ENCODE peak calls at places on chromosomes 4 and X, in eight cellular contexts. One of them, this sample, is unnamed.

GRCh38 chr4:125105561-125105960 is 209.2 kb upstream of the FAT4 start:
- DNase-seq in HFF-Myc: no peak
- DNase-seq in right lobe of liver: no peak
- DNase-seq in cardiac muscle cell: peak
- DNase-seq in fibroblast of mammary gland: peak
- DNase-seq in BJ: no peak
- DNase-seq in thoracic aorta: no peak
- DNase-seq in hepatocyte: no peak
- DNase-seq in this sample: no peak

GRCh38 chr4:91116861-91117260 is 989.7 kb downstream of the CCSER1 start:
- DNase-seq in BJ: no peak
- DNase-seq in hepatocyte: peak
- DNase-seq in fibroblast of mammary gland: peak
- DNase-seq in right lobe of liver: no peak
- DNase-seq in cardiac muscle cell: peak
- DNase-seq in HFF-Myc: no peak
- DNase-seq in thoracic aorta: no peak
- DNase-seq in this sample: no peak

GRCh38 chr4:45347056-45347455 is 620.7 kb upstream of the GNPDA2 start:
- DNase-seq in hepatocyte: no peak
- DNase-seq in cardiac muscle cell: no peak
- DNase-seq in HFF-Myc: no peak
- DNase-seq in BJ: no peak
- DNase-seq in thoracic aorta: no peak
- DNase-seq in fibroblast of mammary gland: no peak
- DNase-seq in right lobe of liver: no peak
- DNase-seq in this sample: no peak

GRCh38 chr4:47031011-47031678 is at the start of gene GABRB1:
- DNase-seq in fibroblast of mammary gland: peak
- DNase-seq in right lobe of liver: peak
- DNase-seq in cardiac muscle cell: peak
- DNase-seq in thoracic aorta: no peak
- DNase-seq in HFF-Myc: no peak
- DNase-seq in BJ: no peak
- DNase-seq in hepatocyte: peak
- DNase-seq in this sample: peak

GRCh38 chr4:104677122-104677521 is 182.4 kb upstream of the CXXC4 start:
- DNase-seq in fibroblast of mammary gland: no peak
- DNase-seq in hepatocyte: peak
- DNase-seq in cardiac muscle cell: no peak
- DNase-seq in BJ: no peak
- DNase-seq in right lobe of liver: no peak
- DNase-seq in thoracic aorta: no peak
- DNase-seq in HFF-Myc: no peak
- DNase-seq in this sample: peak

GRCh38 chr4:137934921-137935320 is 307.2 kb downstream of the SLC7A11 start:
- DNase-seq in HFF-Myc: no peak
- DNase-seq in cardiac muscle cell: no peak
- DNase-seq in thoracic aorta: no peak
- DNase-seq in right lobe of liver: no peak
- DNase-seq in hepatocyte: no peak
- DNase-seq in BJ: no peak
- DNase-seq in fibroblast of mammary gland: no peak
- DNase-seq in this sample: no peak

GRCh38 chr4:35520059-35520458 is 724.3 kb downstream of the ARAP2 start:
- DNase-seq in cardiac muscle cell: no peak
- DNase-seq in right lobe of liver: no peak
- DNase-seq in thoracic aorta: no peak
- DNase-seq in fibroblast of mammary gland: no peak
- DNase-seq in BJ: no peak
- DNase-seq in hepatocyte: peak
- DNase-seq in HFF-Myc: no peak
- DNase-seq in this sample: no peak

GRCh38 chr4:109294468-109295020 is 7.9 kb downstream of the COL25A1 start:
- DNase-seq in BJ: no peak
- DNase-seq in fibroblast of mammary gland: peak
- DNase-seq in hepatocyte: no peak
- DNase-seq in right lobe of liver: no peak
- DNase-seq in HFF-Myc: no peak
- DNase-seq in thoracic aorta: no peak
- DNase-seq in cardiac muscle cell: no peak
- DNase-seq in this sample: no peak

GRCh38 chrX:8189096-8189830 is 18.2 kb upstream of the VCX2 start:
- DNase-seq in right lobe of liver: no peak
- DNase-seq in fibroblast of mammary gland: no peak
- DNase-seq in hepatocyte: no peak
- DNase-seq in cardiac muscle cell: no peak
- DNase-seq in HFF-Myc: no peak
- DNase-seq in BJ: no peak
- DNase-seq in thoracic aorta: no peak
- DNase-seq in this sample: no peak

GRCh38 chr4:10299601-10300000 is 157.6 kb downstream of the ZNF518B start:
- DNase-seq in BJ: peak
- DNase-seq in HFF-Myc: no peak
- DNase-seq in thoracic aorta: no peak
- DNase-seq in cardiac muscle cell: no peak
- DNase-seq in fibroblast of mammary gland: no peak
- DNase-seq in hepatocyte: no peak
- DNase-seq in right lobe of liver: no peak
- DNase-seq in this sample: no peak

GRCh38 chr4:95599777-95600436 is 51.1 kb upstream of the UNC5C start:
- DNase-seq in right lobe of liver: no peak
- DNase-seq in BJ: no peak
- DNase-seq in fibroblast of mammary gland: no peak
- DNase-seq in cardiac muscle cell: peak
- DNase-seq in thoracic aorta: no peak
- DNase-seq in hepatocyte: no peak
- DNase-seq in HFF-Myc: no peak
- DNase-seq in this sample: no peak

GRCh38 chr4:4320951-4321714 is 31.1 kb downstream of the ZBTB49 start:
- DNase-seq in right lobe of liver: no peak
- DNase-seq in fibroblast of mammary gland: peak
- DNase-seq in cardiac muscle cell: no peak
- DNase-seq in HFF-Myc: no peak
- DNase-seq in hepatocyte: no peak
- DNase-seq in thoracic aorta: no peak
- DNase-seq in BJ: no peak
- DNase-seq in this sample: no peak

GRCh38 chrX:48802813-48803261 is 970 bp downstream of the HDAC6 start:
- DNase-seq in thoracic aorta: no peak
- DNase-seq in HFF-Myc: no peak
- DNase-seq in cardiac muscle cell: no peak
- DNase-seq in right lobe of liver: no peak
- DNase-seq in fibroblast of mammary gland: peak
- DNase-seq in hepatocyte: no peak
- DNase-seq in BJ: no peak
- DNase-seq in this sample: no peak

GRCh38 chrX:40523852-40524251 is 56.9 kb upstream of the ATP6AP2 start:
- DNase-seq in thoracic aorta: no peak
- DNase-seq in HFF-Myc: no peak
- DNase-seq in fibroblast of mammary gland: no peak
- DNase-seq in BJ: no peak
- DNase-seq in right lobe of liver: no peak
- DNase-seq in cardiac muscle cell: no peak
- DNase-seq in hepatocyte: no peak
- DNase-seq in this sample: no peak

GRCh38 chr4:99506781-99507180 is 4.0 kb upstream of the C4orf17 start:
- DNase-seq in fibroblast of mammary gland: peak
- DNase-seq in hepatocyte: peak
- DNase-seq in thoracic aorta: no peak
- DNase-seq in cardiac muscle cell: no peak
- DNase-seq in HFF-Myc: no peak
- DNase-seq in right lobe of liver: no peak
- DNase-seq in BJ: no peak
- DNase-seq in this sample: no peak

DNA sequence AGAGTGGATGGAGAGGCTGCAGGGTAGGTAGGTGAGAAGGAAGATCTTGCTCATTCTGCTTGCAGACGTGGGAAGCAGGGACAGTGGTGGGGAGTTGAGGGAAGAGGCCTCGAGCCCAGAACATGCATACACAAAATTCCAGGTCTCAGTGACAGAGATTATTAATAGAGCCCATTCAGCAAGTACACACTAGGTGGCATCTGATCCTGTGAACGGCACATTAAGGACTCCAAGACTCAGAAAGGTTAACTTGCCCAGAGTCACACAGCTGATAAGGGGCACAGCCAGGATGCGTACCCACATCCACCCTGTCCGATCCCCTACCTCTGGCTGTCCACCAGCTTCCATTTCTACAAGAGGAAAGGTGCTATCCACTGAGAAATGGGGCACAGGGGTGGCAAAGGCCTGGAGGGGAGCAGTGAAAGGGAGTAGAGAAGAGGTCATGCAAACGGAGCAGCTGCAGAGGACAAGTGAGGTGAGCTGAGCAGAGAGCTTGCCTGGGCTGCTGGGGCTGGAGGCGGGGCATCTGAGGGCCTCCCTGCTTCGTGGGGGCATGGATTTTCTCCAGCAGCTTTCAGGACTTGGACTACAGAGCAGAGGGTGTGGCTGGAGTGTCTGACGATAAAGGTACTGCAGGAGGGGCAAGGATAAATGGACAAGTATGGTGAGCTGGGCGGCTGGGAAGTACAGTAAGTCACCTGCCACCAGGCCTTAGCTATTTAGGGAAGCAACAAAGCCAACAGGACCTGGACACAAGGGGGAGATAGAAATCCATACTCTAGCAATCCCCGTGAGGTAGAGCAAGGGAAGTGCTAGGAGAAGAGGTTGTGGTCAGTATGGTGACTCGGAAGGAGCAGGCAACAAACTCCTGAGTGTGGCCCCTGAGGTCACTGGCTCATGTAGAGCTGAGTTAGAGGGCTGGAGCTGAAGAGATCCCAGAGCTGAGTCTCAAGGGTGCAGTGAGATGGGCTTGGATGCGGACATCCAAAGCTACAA is 11.2 kb downstream of the IDS start:
- DNase-seq in fibroblast of mammary gland: peak
- DNase-seq in HFF-Myc: no peak
- DNase-seq in BJ: no peak
- DNase-seq in right lobe of liver: no peak
- DNase-seq in thoracic aorta: no peak
- DNase-seq in hepatocyte: no peak
- DNase-seq in cardiac muscle cell: no peak
- DNase-seq in this sample: no peak
- TF ChIP-seq CTCF in fibroblast of mammary gland: peak
- TF ChIP-seq CTCF in HFF-Myc: no peak
- TF ChIP-seq CTCF in BJ: no peak
- TF ChIP-seq CTCF in right lobe of liver: no peak
- TF ChIP-seq CTCF in thoracic aorta: no peak
- TF ChIP-seq CTCF in hepatocyte: no peak
- TF ChIP-seq CTCF in cardiac muscle cell: no peak
- TF ChIP-seq CTCF in this sample: no peak

GRCh38 chrX:70979136-70979762 is 48.4 kb upstream of the SLC7A3 start:
- DNase-seq in BJ: no peak
- DNase-seq in thoracic aorta: no peak
- DNase-seq in hepatocyte: peak
- DNase-seq in right lobe of liver: no peak
- DNase-seq in cardiac muscle cell: peak
- DNase-seq in fibroblast of mammary gland: peak
- DNase-seq in HFF-Myc: peak
- DNase-seq in this sample: no peak
- TF ChIP-seq CTCF in BJ: peak
- TF ChIP-seq CTCF in thoracic aorta: no peak
- TF ChIP-seq CTCF in hepatocyte: peak
- TF ChIP-seq CTCF in right lobe of liver: peak
- TF ChIP-seq CTCF in cardiac muscle cell: peak
- TF ChIP-seq CTCF in fibroblast of mammary gland: peak
- TF ChIP-seq CTCF in HFF-Myc: peak
- TF ChIP-seq CTCF in this sample: no peak

DNA sequence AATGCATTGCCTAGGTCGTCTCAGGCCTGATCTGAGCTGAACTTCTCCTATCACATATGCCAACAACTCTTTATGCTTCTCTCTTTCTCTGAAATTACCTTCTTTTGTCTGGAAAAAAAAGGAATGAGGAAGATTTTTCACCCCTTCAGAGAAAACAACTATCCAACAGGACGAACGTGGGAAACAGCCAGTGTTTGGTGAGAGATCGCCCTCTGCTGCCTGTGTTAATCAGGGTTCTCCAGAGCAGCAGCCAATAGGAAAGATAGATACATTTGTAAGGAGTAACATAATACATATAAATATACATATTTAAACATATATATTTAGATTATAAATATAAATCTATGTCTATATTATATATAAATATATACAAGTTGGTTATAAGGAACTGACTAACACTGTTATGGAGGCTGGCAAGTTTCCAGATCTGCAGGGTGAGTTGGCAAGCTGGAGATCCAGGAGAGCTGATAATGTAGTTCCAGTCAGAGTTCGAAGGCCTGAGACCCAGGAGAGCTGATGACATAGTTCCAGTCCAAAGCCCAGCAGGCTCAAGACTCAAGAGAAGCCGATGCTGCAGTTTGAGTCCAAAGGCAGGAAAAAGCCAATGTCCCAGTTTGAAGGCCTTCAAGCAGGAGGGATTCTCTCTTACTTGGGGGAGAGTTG is 13.3 kb downstream of the CETN2 start:
- DNase-seq in HFF-Myc: no peak
- DNase-seq in fibroblast of mammary gland: peak
- DNase-seq in right lobe of liver: no peak
- DNase-seq in cardiac muscle cell: peak
- DNase-seq in hepatocyte: peak
- DNase-seq in thoracic aorta: no peak
- DNase-seq in BJ: no peak
- DNase-seq in this sample: peak
- TF ChIP-seq CTCF in HFF-Myc: peak
- TF ChIP-seq CTCF in fibroblast of mammary gland: peak
- TF ChIP-seq CTCF in right lobe of liver: peak
- TF ChIP-seq CTCF in cardiac muscle cell: peak
- TF ChIP-seq CTCF in hepatocyte: peak
- TF ChIP-seq CTCF in thoracic aorta: no peak
- TF ChIP-seq CTCF in BJ: peak
- TF ChIP-seq CTCF in this sample: peak

GRCh38 chr4:64617813-64618212 is 208.6 kb upstream of the TECRL start:
- DNase-seq in HFF-Myc: no peak
- DNase-seq in cardiac muscle cell: no peak
- DNase-seq in thoracic aorta: no peak
- DNase-seq in fibroblast of mammary gland: peak
- DNase-seq in right lobe of liver: no peak
- DNase-seq in BJ: no peak
- DNase-seq in hepatocyte: no peak
- DNase-seq in this sample: no peak
- TF ChIP-seq CTCF in HFF-Myc: no peak
- TF ChIP-seq CTCF in cardiac muscle cell: no peak
- TF ChIP-seq CTCF in thoracic aorta: no peak
- TF ChIP-seq CTCF in fibroblast of mammary gland: no peak
- TF ChIP-seq CTCF in right lobe of liver: no peak
- TF ChIP-seq CTCF in BJ: no peak
- TF ChIP-seq CTCF in hepatocyte: peak
- TF ChIP-seq CTCF in this sample: no peak

DNA sequence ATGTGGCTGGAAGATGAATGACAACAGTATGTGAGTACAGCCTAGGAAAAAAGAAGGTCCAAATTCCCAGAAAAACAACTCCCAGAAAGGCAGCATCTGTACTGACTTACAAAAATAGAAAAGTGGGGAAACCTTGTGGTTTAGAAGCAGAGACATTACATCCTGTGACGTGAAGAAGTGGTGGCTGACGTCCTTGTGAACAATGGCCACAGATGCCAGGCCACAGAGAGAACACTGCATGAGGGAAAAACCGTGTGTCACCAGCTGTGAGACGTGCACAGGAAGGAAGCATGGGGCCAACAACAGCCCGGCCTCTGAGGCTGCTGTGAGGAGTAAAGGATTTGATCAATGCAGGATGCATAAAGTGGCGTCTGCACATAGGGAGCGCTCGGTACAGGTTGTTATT is 81.2 kb downstream of the SPRY1 start:
- DNase-seq in HFF-Myc: no peak
- DNase-seq in right lobe of liver: no peak
- DNase-seq in cardiac muscle cell: peak
- DNase-seq in thoracic aorta: no peak
- DNase-seq in hepatocyte: no peak
- DNase-seq in BJ: no peak
- DNase-seq in fibroblast of mammary gland: peak
- DNase-seq in this sample: no peak
- TF ChIP-seq CTCF in HFF-Myc: no peak
- TF ChIP-seq CTCF in right lobe of liver: no peak
- TF ChIP-seq CTCF in cardiac muscle cell: no peak
- TF ChIP-seq CTCF in thoracic aorta: no peak
- TF ChIP-seq CTCF in hepatocyte: no peak
- TF ChIP-seq CTCF in BJ: no peak
- TF ChIP-seq CTCF in fibroblast of mammary gland: no peak
- TF ChIP-seq CTCF in this sample: no peak